ENCODE peak calls at places on chromosomes 3 and 15, in four cellular contexts. B is foreskin keratinocyte, U is aorta, P is COR-L47. R is an unnamed sample.

GRCh38 chr3:194298331-194299227 is 52.5 kb downstream of the CPN2 start:
- DNase-seq in B (no peak), U (no peak), P (no peak), R (no peak)

GRCh38 chr3:23612296-23612891 is 193.4 kb upstream of the UBE2E1 start:
- DNase-seq in B (peak; percentile 81), U (no peak), P (no peak), R (no peak)

GRCh38 chr3:194582196-194582905 is 50.9 kb downstream of the TMEM44 start:
- DNase-seq in B (no peak), U (no peak), P (no peak), R (no peak)

GRCh38 chr3:59192473-59192872 is 142.6 kb upstream of the CFAP20DC start:
- DNase-seq in B (peak; percentile 97), U (no peak), P (no peak), R (no peak)

GRCh38 chr3:196712514-196713413 is 587 bp downstream of the PIGX start:
- DNase-seq in B (peak; percentile 48), U (peak; percentile 79), P (peak; percentile 36), R (peak; percentile 54)

GRCh38 chr15:67202991-67203390 is 51.5 kb downstream of the AAGAB start:
- DNase-seq in B (no peak), U (no peak), P (no peak), R (no peak)

GRCh38 chr3:141371882-141372281 is 3.6 kb downstream of the ZBTB38 start:
- DNase-seq in B (no peak), U (no peak), P (no peak), R (no peak)

GRCh38 chr3:126116526-126116925 is 32.6 kb upstream of the SLC41A3 start:
- DNase-seq in B (no peak), U (no peak), P (no peak), R (peak; percentile 26)

GRCh38 chr3:186380622-186381380 is 18.8 kb upstream of the DGKG start:
- DNase-seq in B (peak; percentile 48), U (no peak), P (no peak), R (no peak)

GRCh38 chr3:134630506-134630905 is 20.3 kb downstream of the KY start:
- DNase-seq in B (peak; percentile 13), U (no peak), P (no peak), R (no peak)

GRCh38 chr3:120214161-120214560 is 70.9 kb downstream of the GPR156 start:
- DNase-seq in B (peak; percentile 23), U (no peak), P (peak; percentile 31), R (no peak)

GRCh38 chr3:9778102-9778501 is 8.4 kb upstream of the CAMK1 start:
- DNase-seq in B (peak; percentile 34), U (no peak), P (no peak), R (no peak)

GRCh38 chr15:28068930-28069329 is 30.2 kb downstream of the OCA2 start:
- DNase-seq in B (no peak), U (no peak), P (no peak), R (no peak)

GRCh38 chr3:185552358-185552877 is at the start of gene LIPH:
- DNase-seq in B (peak; percentile 53), U (no peak), P (no peak), R (no peak)

GRCh38 chr3:194205675-194206133 is 69.8 kb downstream of the HES1 start:
- DNase-seq in B (peak; percentile 42), U (no peak), P (peak; percentile 89), R (no peak)

GRCh38 chr15:34182942-34183341 is 27.0 kb downstream of the KATNBL1 start:
- DNase-seq in B (peak; percentile 20), U (no peak), P (no peak), R (no peak)

GRCh38 chr15:68730491-68731317 is 90.0 kb downstream of the ANP32A start:
- DNase-seq in B (peak; percentile 19), U (no peak), P (peak; percentile 31), R (peak; percentile 54)

GRCh38 chr3:29335438-29335837 is 54.6 kb downstream of the RBMS3 start:
- DNase-seq in B (peak; percentile 91), U (peak; percentile 91), P (peak; percentile 36), R (peak; percentile 78)

GRCh38 chr3:131356006-131356405 is 25.6 kb upstream of the NUDT16 start:
- DNase-seq in B (peak; percentile 37), U (no peak), P (no peak), R (no peak)

GRCh38 chr15:45637552-45638033 is 2.8 kb downstream of the SQOR start:
- DNase-seq in B (peak; percentile 71), U (peak; percentile 70), P (peak; percentile 19), R (peak; percentile 69)

GRCh38 chr3:52190294-52190841 is 7.6 kb upstream of the ALAS1 start:
- DNase-seq in B (no peak), U (peak; percentile 76), P (no peak), R (peak; percentile 70)

GRCh38 chr15:95620934-95621579 is 709.4 kb upstream of the NR2F2 start:
- DNase-seq in B (no peak), U (no peak), P (no peak), R (no peak)

GRCh38 chr15:45522931-45523331 is 376 bp upstream of the SLC30A4 start:
- DNase-seq in B (no peak), U (peak; percentile 71), P (peak; percentile 45), R (no peak)

GRCh38 chr3:38566215-38566528 is 70.0 kb downstream of the EXOG start:
- DNase-seq in B (no peak), U (no peak), P (no peak), R (no peak)

GRCh38 chr3:76432396-76432795 is 607.5 kb upstream of the ROBO2 start:
- DNase-seq in B (no peak), U (no peak), P (no peak), R (no peak)

GRCh38 chr15:80773122-80773551 is 6.0 kb upstream of the CEMIP start:
- DNase-seq in B (no peak), U (no peak), P (peak; percentile 57), R (no peak)

R was measured in ureter.